ENCODE peak calls at places on chromosomes 12 and 14, in four cellular contexts. N is hepatocyte; L is left lung; O is effector memory CD4-positive, alpha-beta T cell. J is an unnamed sample. For H3K4me1, the result is how much of the 10 kb centered on the place peaks cover.

GRCh38 chr14:54200726-54201125 is 196.1 kb upstream of the CDKN3 start:
- DNase-seq in N (no peak), L (no peak), O (no peak), J (no peak)

GRCh38 chr12:76029982-76030377 is 1.6 kb downstream of the PHLDA1 start:
- DNase-seq in N (peak), L (peak), O (no peak), J (peak)

GRCh38 chr12:52187206-52187605 is 4.6 kb downstream of the KRT80 start:
- DNase-seq in N (no peak), L (no peak), O (no peak), J (no peak)

GRCh38 chr12:12048266-12048665 is 22.5 kb upstream of the BCL2L14 start:
- DNase-seq in N (no peak), L (no peak), O (no peak), J (no peak)

GRCh38 chr14:59268858-59269257 is 80.4 kb downstream of the DAAM1 start:
- DNase-seq in N (no peak), L (no peak), O (no peak), J (no peak)

GRCh38 chr12:108297895-108298760 is 41.0 kb downstream of the CMKLR1 start:
- DNase-seq in N (no peak), L (no peak), O (no peak), J (peak)

GRCh38 chr12:88179436-88180014 is 37.4 kb downstream of the TMTC3 start:
- DNase-seq in N (peak), L (no peak), O (no peak), J (no peak)

GRCh38 chr12:13536219-13536910 is 339.8 kb downstream of the EMP1 start:
- DNase-seq in N (no peak), L (no peak), O (no peak), J (no peak)

GRCh38 chr12:15329891-15330290 is 7.6 kb downstream of the PTPRO start:
- DNase-seq in N (no peak), L (no peak), O (no peak), J (no peak)

GRCh38 chr12:93918900-93919299 is 229.5 kb upstream of the PLXNC1 start:
- DNase-seq in N (no peak), L (no peak), O (no peak), J (no peak)

GRCh38 chr14:35944847-35945246 is 118.7 kb downstream of the BRMS1L start:
- DNase-seq in N (peak), L (no peak), O (no peak), J (no peak)

GRCh38 chr12:4858385-4858784 is 51.3 kb upstream of the KCNA1 start:
- DNase-seq in N (peak), L (no peak), O (no peak), J (no peak)

GRCh38 chr12:56839489-56840442 is 76.6 kb downstream of the HSD17B6 start:
- DNase-seq in N (peak), L (no peak), O (no peak), J (no peak)

GRCh38 chr12:127125607-127126259 is 1141.2 kb upstream of the TMEM132C start:
- DNase-seq in N (peak), L (no peak), O (no peak), J (peak)

GRCh38 chr12:24853588-24853987 is 95.3 kb downstream of the BCAT1 start:
- DNase-seq in N (no peak), L (no peak), O (no peak), J (no peak)

GRCh38 chr14:69980457-69981414 is 101.5 kb downstream of the SMOC1 start:
- DNase-seq in N (no peak), L (no peak), O (no peak), J (no peak)

GRCh38 chr14:104296388-104297312 is 158.3 kb downstream of the KIF26A start:
- DNase-seq in N (no peak), L (peak), O (no peak), J (no peak)

GRCh38 chr14:50087350-50088116 is 28.8 kb downstream of the VCPKMT start:
- DNase-seq in N (no peak), L (no peak), O (no peak), J (peak)

GRCh38 chr12:30437616-30438015 is 258.1 kb downstream of the IPO8 start:
- DNase-seq in N (no peak), L (no peak), O (no peak), J (no peak)

GRCh38 chr12:6951551-6952120 is 480 bp downstream of the PTPN6 start:
- DNase-seq in N (no peak), L (no peak), O (no peak), J (no peak)

GRCh38 chr12:108561852-108562347 is 496 bp upstream of the ISCU start:
- DNase-seq in N (no peak), L (no peak), O (no peak), J (no peak)

GRCh38 chr12:118874698-118875548 is 106.4 kb upstream of the SRRM4 start:
- DNase-seq in N (no peak), L (no peak), O (no peak), J (no peak)

GRCh38 chr12:88627501-88627900 is 47.2 kb upstream of the KITLG start:
- DNase-seq in N (no peak), L (no peak), O (no peak), J (no peak)

GRCh38 chr12:26822051-26822450 is 10.9 kb downstream of the ITPR2 start:
- DNase-seq in N (no peak), L (no peak), O (no peak), J (no peak)

DNA sequence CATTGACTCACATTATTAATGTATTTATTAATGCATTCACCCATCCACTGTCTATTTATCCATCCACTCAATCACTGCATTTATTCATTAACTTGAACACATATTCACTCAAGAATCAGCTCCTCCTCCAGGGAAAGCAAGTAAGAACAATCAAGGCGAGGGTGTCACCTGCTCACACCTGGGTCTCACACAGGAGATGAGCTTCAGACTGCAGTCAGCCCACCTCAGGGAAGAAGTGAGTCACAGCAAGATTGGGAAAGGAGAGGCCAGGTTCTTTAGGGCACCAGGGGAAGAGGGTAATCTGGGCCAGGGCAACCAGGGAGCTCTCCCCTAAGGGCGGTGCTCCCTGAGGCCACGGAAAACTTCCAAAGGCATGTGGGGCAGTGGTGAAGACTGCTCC is 367.3 kb downstream of the BCL11B start:
- DNase-seq in N (no peak), L (no peak), O (no peak), J (no peak)
- H3K4me1 ChIP-seq in N (under half), L (under half), O (under half), J (under half)

GRCh38 chr12:113462117-113462774 is 9.4 kb downstream of the LHX5 start:
- DNase-seq in N (peak), L (peak), O (peak), J (peak)
- H3K4me3 ChIP-seq in N (no peak), L (peak), O (no peak), J (peak)

GRCh38 chr12:123254853-123255446 is 16.7 kb downstream of the CDK2AP1 start:
- DNase-seq in N (no peak), L (no peak), O (no peak), J (no peak)

GRCh38 chr12:123245678-123246077 is 12.4 kb downstream of the MTRFR start:
- DNase-seq in N (no peak), L (no peak), O (no peak), J (no peak)

GRCh38 chr12:123251403-123252076 is 18.3 kb downstream of the MTRFR start:
- DNase-seq in N (no peak), L (peak), O (no peak), J (no peak)

GRCh38 chr12:123253606-123254459 is 17.8 kb downstream of the CDK2AP1 start:
- DNase-seq in N (no peak), L (peak), O (no peak), J (no peak)

GRCh38 chr12:123250471-123251383 is 17.5 kb downstream of the MTRFR start:
- DNase-seq in N (peak), L (peak), O (no peak), J (no peak)
- H3K27ac ChIP-seq in N (peak), L (peak), O (no peak), J (no peak)

GRCh38 chr14:22919601-22919921 is 612 bp upstream of the RBM23 start:
- DNase-seq in N (no peak), L (no peak), O (no peak), J (no peak)

GRCh38 chr14:22915886-22916521 is 2.9 kb downstream of the RBM23 start:
- DNase-seq in N (no peak), L (no peak), O (no peak), J (no peak)

GRCh38 chr14:22920697-22921096 is 1.7 kb upstream of the RBM23 start:
- DNase-seq in N (no peak), L (no peak), O (no peak), J (no peak)

GRCh38 chr14:22918519-22918808 is 485 bp downstream of the RBM23 start:
- DNase-seq in N (no peak), L (no peak), O (no peak), J (no peak)

DNA sequence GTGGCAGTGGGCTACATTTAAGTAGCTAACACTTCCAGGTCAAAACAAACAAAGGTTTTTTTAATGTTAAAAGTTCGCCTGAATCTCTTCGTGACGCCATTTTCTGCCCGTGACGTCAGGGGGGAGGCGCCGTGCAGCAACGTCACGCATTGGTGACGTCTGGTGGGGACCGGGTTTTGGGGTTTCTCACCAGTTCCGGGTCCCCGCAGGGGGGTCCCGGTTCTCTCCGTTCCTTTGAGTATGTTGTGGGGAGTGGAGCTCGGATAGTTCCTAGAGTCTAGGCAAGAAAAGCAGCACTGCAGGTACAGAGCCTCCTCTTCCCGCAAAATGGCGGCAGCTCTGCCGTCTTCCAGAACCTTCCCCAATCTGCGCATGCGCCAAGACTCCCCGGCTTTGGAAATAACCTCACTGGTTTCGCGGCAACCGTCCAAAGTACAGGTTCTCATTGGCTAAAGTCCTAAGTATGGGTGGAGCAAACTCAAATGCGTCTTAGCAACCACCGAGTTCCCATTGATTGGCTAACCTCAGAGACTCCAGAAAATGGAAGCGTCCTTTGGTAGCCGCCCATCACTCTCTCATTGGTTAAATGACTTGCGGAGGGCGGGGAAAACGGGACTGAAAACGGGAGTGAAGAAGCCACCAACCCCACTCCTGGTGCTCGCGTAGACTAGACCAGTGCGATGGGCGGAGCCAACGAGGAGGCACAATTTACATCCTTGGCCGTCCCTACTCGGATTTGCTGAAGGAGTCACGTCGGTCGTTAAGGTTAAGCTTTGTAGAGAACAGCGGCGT is at the start of gene RBM23:
- DNase-seq in N (peak), L (peak), O (peak), J (peak)
- H3K4me1 ChIP-seq in N (under half), L (under half), O (under half), J (under half)

GRCh38 chr12:101209319-101210302 is at the start of gene SLC5A8:
- DNase-seq in N (peak), L (peak), O (no peak), J (no peak)
- H3K4me3 ChIP-seq in N (no peak), L (peak), O (no peak), J (no peak)

GRCh38 chr14:90839024-90839888 is 23.0 kb upstream of the TTC7B start:
- DNase-seq in N (peak), L (no peak), O (no peak), J (no peak)
- H3K27ac ChIP-seq in N (no peak), L (peak), O (no peak), J (no peak)

GRCh38 chr12:85983601-85984000 is 109.5 kb downstream of the NTS start:
- DNase-seq in N (no peak), L (no peak), O (no peak), J (no peak)
- H3K4me1 ChIP-seq in N (under half), L (under half), O (under half), J (under half)

GRCh38 chr14:99524804-99525698 is 43.8 kb downstream of the CCNK start:
- DNase-seq in N (peak), L (peak), O (no peak), J (peak)
- H3K4me3 ChIP-seq in N (no peak), L (no peak), O (no peak), J (no peak)

DNA sequence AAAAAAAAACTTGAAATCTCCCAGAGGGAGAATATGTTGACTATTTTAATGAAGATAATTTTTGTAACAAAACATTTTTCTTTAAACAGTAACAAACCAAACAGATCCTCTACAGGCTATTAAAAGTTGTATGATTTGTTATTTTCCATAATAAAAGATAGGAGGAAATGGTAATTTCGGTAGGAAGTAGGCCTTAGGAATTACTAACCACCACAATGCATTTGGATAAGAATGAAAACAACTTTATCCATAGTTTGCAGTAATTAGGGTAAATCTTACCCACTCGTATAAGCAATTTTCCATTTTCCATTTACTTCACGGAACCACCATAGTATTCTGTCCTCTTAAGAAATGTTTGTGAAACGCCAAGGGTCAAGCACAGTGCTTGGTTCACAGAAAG is 6.0 kb downstream of the USP44 start:
- DNase-seq in N (no peak), L (no peak), O (no peak), J (no peak)
- H3K27ac ChIP-seq in N (no peak), L (no peak), O (no peak), J (no peak)

J was measured in CD4-positive, CD25-positive, alpha-beta regulatory T cell.